ENCODE peak calls at places on chromosomes 2 and 18, in four cellular contexts. J is mucosa of descending colon, X is tibial nerve, R is heart left ventricle. S is an unnamed sample.

GRCh38 chr2:46846454-46846990 is 69.1 kb downstream of the MCFD2 start:
- DNase-seq in X (no peak), J (peak; percentile 39), R (no peak), S (peak; percentile 25)

GRCh38 chr2:104028066-104028465 is 825.8 kb upstream of the POU3F3 start:
- DNase-seq in R (no peak), J (no peak), X (no peak), S (no peak)

GRCh38 chr18:68121308-68121707 is 593.6 kb downstream of the TMX3 start:
- DNase-seq in J (no peak), R (no peak), X (no peak), S (no peak)

GRCh38 chr2:12334289-12335003 is 382.3 kb upstream of the TRIB2 start:
- DNase-seq in X (no peak), R (no peak), J (no peak), S (no peak)

GRCh38 chr2:138565251-138565598 is 63.7 kb downstream of the SPOPL start:
- DNase-seq in R (no peak), J (no peak), X (no peak), S (no peak)

GRCh38 chr18:31609886-31610646 is 18.4 kb downstream of the TTR start:
- DNase-seq in R (no peak), X (no peak), J (no peak), S (no peak)

GRCh38 chr2:157468931-157469708 is 25.2 kb upstream of the CYTIP start:
- DNase-seq in J (no peak), X (no peak), R (no peak), S (no peak)

GRCh38 chr2:38274286-38275276 is 102.5 kb downstream of the ATL2 start:
- DNase-seq in X (no peak), J (peak; percentile 51), R (no peak), S (no peak)

GRCh38 chr18:71784777-71785176 is 759.4 kb downstream of the CBLN2 start:
- DNase-seq in X (no peak), J (peak; percentile 13), R (no peak), S (no peak)

GRCh38 chr2:128494307-128494639 is 175.6 kb upstream of the HS6ST1 start:
- DNase-seq in X (no peak), R (no peak), J (no peak), S (no peak)

GRCh38 chr2:56369316-56369715 is 185.5 kb downstream of the CCDC85A start:
- DNase-seq in J (no peak), X (no peak), R (no peak), S (no peak)

GRCh38 chr2:75560768-75561565 is at the start of gene EVA1A:
- DNase-seq in J (no peak), R (peak; percentile 41), X (no peak), S (peak; percentile 87)

GRCh38 chr2:225004531-225004930 is 37.7 kb downstream of the DOCK10 start:
- DNase-seq in J (no peak), R (no peak), X (no peak), S (no peak)

GRCh38 chr2:218961651-218962570 is 2.4 kb downstream of the CDK5R2 start:
- DNase-seq in R (no peak), X (no peak), J (no peak), S (no peak)

GRCh38 chr2:178142274-178143065 is 30.2 kb downstream of the RBM45 start:
- DNase-seq in X (no peak), J (no peak), R (no peak), S (no peak)

GRCh38 chr2:168633200-168633599 is 169.2 kb upstream of the NOSTRIN start:
- DNase-seq in J (no peak), X (no peak), R (peak; percentile 31), S (no peak)

GRCh38 chr2:178449700-178450573 is 1.0 kb downstream of the PRKRA start:
- DNase-seq in R (no peak), X (no peak), J (peak; percentile 34), S (no peak)

GRCh38 chr2:205660521-205661124 is 21.7 kb upstream of the NRP2 start:
- DNase-seq in J (no peak), X (no peak), R (no peak), S (no peak)

GRCh38 chr2:55085113-55085713 is 35.0 kb upstream of the RTN4 start:
- DNase-seq in J (no peak), R (no peak), X (no peak), S (no peak)

GRCh38 chr2:196169521-196169920 is 1.9 kb downstream of the STK17B start:
- DNase-seq in R (no peak), J (no peak), X (no peak), S (no peak)

GRCh38 chr18:78625446-78625845 is 354.2 kb upstream of the SALL3 start:
- DNase-seq in R (no peak), J (no peak), X (no peak), S (no peak)

GRCh38 chr2:43877782-43878464 is 39.2 kb downstream of the ABCG8 start:
- DNase-seq in J (peak; percentile 84), R (no peak), X (no peak), S (peak; percentile 51)
- TF ChIP-seq CTCF in J (peak; percentile 90), R (peak; percentile 83), X (peak; percentile 65), S (peak; percentile 96)

GRCh38 chr18:55185391-55185790 is 226.1 kb upstream of the CCDC68 start:
- DNase-seq in X (no peak), J (no peak), R (no peak), S (no peak)

GRCh38 chr18:55189972-55190371 is 230.7 kb upstream of the CCDC68 start:
- DNase-seq in R (no peak), J (no peak), X (no peak), S (no peak)

GRCh38 chr18:55186588-55186987 is 227.3 kb upstream of the CCDC68 start:
- DNase-seq in J (no peak), X (no peak), R (no peak), S (no peak)
- H3K4me1 ChIP-seq in J (no peaks in the 10 kb centered on the region), X (no peaks in the 10 kb centered on the region), R (no peaks in the 10 kb centered on the region), S (no peaks in the 10 kb centered on the region)

DNA sequence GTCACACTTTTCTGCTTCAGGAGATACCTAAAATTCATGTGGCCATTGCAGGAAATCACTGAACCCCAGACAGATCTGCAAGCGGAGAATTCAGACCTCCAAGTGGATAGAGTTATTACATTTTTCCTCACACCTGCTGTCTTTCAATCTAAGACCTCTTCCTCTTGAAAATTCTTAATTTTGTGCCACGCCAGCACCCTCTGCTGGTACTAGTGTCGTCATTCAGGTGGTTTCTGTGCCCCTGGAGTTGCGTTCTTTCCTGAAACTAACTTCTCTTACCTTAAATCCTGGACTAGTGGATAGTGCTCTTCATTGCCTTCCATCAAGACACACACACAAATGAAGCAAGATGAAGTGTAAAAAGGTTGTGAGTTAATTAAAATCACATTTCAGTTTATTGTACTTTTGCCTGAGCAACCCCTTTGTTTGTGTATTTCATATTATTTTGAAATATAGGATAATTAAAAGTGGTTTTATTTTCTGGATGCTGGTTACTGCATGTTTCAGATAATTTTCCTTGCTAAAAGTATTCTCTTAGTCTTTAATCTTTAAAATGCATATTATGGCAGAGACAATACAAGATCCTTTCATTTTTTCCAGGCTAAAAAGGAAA is 1.6 kb upstream of the DNER start:
- DNase-seq in X (no peak), R (no peak), J (peak; percentile 15), S (no peak)
- TF ChIP-seq CTCF in X (no peak), R (no peak), J (no peak), S (no peak)

GRCh38 chr18:77199707-77200106 is 49.9 kb upstream of the GALR1 start:
- DNase-seq in J (no peak), R (no peak), X (no peak), S (no peak)

GRCh38 chr18:77198663-77199062 is 51.0 kb upstream of the GALR1 start:
- DNase-seq in R (no peak), J (no peak), X (no peak), S (no peak)

GRCh38 chr18:77201508-77201907 is 48.1 kb upstream of the GALR1 start:
- DNase-seq in R (no peak), J (no peak), X (no peak), S (no peak)

GRCh38 chr18:77191241-77191751 is 58.4 kb upstream of the GALR1 start:
- DNase-seq in R (no peak), X (no peak), J (no peak), S (no peak)

DNA sequence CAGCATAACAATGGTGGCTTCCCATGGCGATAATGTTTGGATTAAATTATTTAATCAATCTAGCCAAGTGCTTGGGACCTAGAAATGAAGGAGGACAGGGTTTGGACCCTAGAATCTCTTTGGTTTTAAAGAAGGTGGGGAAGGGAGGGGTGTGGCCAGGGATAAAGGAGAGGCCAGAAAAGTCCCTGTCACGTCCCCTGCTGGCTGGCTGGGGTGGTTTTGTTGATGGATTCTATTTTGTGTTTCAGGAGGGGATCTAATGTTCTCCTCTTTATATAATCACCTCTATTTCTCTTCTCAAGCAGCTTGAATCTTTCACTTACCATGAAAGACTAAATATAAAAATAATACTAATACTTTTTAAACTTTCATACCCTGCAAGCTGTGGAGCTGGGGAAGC is 52.6 kb upstream of the GALR1 start:
- DNase-seq in J (no peak), X (no peak), R (no peak), S (no peak)
- H3K4me1 ChIP-seq in J (no peaks in the 10 kb centered on the region), X (no peaks in the 10 kb centered on the region), R (no peaks in the 10 kb centered on the region), S (no peaks in the 10 kb centered on the region)

GRCh38 chr18:62991959-62992358 is 276.6 kb downstream of the PHLPP1 start:
- DNase-seq in R (no peak), J (no peak), X (no peak), S (no peak)
- TF ChIP-seq CTCF in R (no peak), J (no peak), X (no peak), S (no peak)

DNA sequence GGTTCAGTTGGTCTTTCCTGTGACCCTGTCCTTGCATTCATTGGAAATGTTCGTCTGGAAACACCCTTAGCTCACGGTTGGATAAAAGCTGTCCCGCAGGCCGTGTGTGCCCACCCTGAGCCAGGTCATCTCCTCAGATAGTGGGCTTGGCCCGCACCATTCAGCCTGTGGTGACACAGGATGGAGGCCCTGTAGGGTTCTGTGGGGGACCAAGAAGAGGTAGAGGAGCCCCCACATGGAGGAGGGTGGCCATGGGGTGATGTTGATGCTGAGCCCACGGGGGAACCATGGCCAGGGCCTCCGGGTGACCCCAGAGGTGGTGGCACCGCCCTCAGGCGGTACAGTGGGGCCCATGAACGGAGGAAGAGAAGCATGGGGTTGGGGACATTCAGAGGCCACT is 62.7 kb downstream of the ASAP2 start:
- DNase-seq in R (no peak), J (no peak), X (no peak), S (no peak)
- H3K4me1 ChIP-seq in R (peaks cover 9% of the 10 kb centered on the region), J (peaks cover under 1% of the 10 kb centered on the region), X (peaks cover 16% of the 10 kb centered on the region), S (no peaks in the 10 kb centered on the region)

S was measured in left lung.